ENCODE peak calls at places on chromosomes 5 and 9, in five cellular contexts. G is lower leg skin, K is caudate nucleus, J is tibial nerve, N is A172. V is an unnamed sample.
A peak's percentile ranks its signal among the peaks of the same experiment; 100 is the strongest.

GRCh38 chr5:153704110-153704509 is 213.6 kb downstream of the GRIA1 start:
- DNase-seq in J (no peak), N (no peak), G (no peak), K (no peak), V (no peak)

GRCh38 chr9:97518909-97519307 is 17.4 kb downstream of the TMOD1 start:
- DNase-seq in J (peak; percentile 33), K (no peak), G (peak; percentile 35), N (peak; percentile 98), V (no peak)

GRCh38 chr5:116360008-116360853 is 214.4 kb downstream of the SEMA6A start:
- DNase-seq in N (no peak), J (no peak), K (peak; percentile 46), G (no peak), V (no peak)

GRCh38 chr9:89484475-89485404 is 13.2 kb downstream of the SEMA4D start:
- DNase-seq in G (no peak), K (no peak), N (no peak), J (no peak), V (no peak)

GRCh38 chr5:135878156-135878620 is 17.5 kb downstream of the IL9 start:
- DNase-seq in K (no peak), N (no peak), G (no peak), J (no peak), V (no peak)

GRCh38 chr5:172442592-172442991 is 11.7 kb downstream of the SH3PXD2B start:
- DNase-seq in J (no peak), K (no peak), G (no peak), N (no peak), V (no peak)

GRCh38 chr9:117164512-117164911 is 250.3 kb downstream of the ASTN2 start:
- DNase-seq in G (no peak), N (no peak), J (no peak), K (no peak), V (no peak)

GRCh38 chr5:169945831-169946261 is 34.4 kb downstream of the INSYN2B start:
- DNase-seq in K (peak; percentile 73), N (peak; percentile 32), J (peak; percentile 8), G (peak; percentile 23), V (no peak)

GRCh38 chr9:116951588-116952433 is 264.7 kb downstream of the TRIM32 start:
- DNase-seq in J (no peak), G (no peak), N (peak; percentile 27), K (no peak), V (no peak)

GRCh38 chr5:101675510-101675909 is 620.6 kb downstream of the SLCO4C1 start:
- DNase-seq in G (no peak), K (no peak), N (no peak), J (no peak), V (no peak)

GRCh38 chr5:168423478-168423877 is 62.8 kb upstream of the RARS1 start:
- DNase-seq in J (no peak), G (no peak), K (no peak), N (no peak), V (no peak)

GRCh38 chr9:85716031-85716877 is 25.5 kb downstream of the AGTPBP1 start:
- DNase-seq in N (no peak), K (no peak), J (no peak), G (no peak), V (no peak)

GRCh38 chr9:131395027-131395744 is 1.3 kb downstream of the PRRC2B start:
- DNase-seq in J (no peak), G (peak; percentile 72), N (no peak), K (no peak), V (peak; percentile 89)

GRCh38 chr5:65766159-65766558 is 44.2 kb downstream of the NLN start:
- DNase-seq in J (no peak), K (no peak), N (no peak), G (no peak), V (no peak)

GRCh38 chr5:142298789-142299188 is 26.0 kb downstream of the SPRY4 start:
- DNase-seq in J (no peak), N (no peak), G (no peak), K (no peak), V (no peak)

GRCh38 chr9:105138306-105138801 is 106.1 kb upstream of the SLC44A1 start:
- DNase-seq in N (no peak), J (peak; percentile 52), G (no peak), K (peak; percentile 13), V (no peak)

GRCh38 chr9:81113408-81114124 is 575.8 kb downstream of the TLE1 start:
- DNase-seq in K (no peak), G (no peak), J (no peak), N (no peak), V (no peak)

GRCh38 chr9:98255064-98255577 is 328 bp downstream of the TBC1D2 start:
- DNase-seq in J (no peak), G (no peak), K (peak; percentile 27), N (peak; percentile 70), V (no peak)

GRCh38 chr9:126127591-126127990 is 199.0 kb upstream of the MVB12B start:
- DNase-seq in J (no peak), N (no peak), K (no peak), G (peak; percentile 3), V (no peak)

GRCh38 chr5:14872070-14872989 is 752 bp upstream of the ANKH start:
- DNase-seq in N (peak; percentile 57), J (peak; percentile 70), G (peak; percentile 64), K (peak; percentile 35), V (peak; percentile 80)

GRCh38 chr5:6713274-6714181 is at the start of gene TENT4A:
- DNase-seq in G (no peak), K (no peak), J (no peak), N (no peak), V (peak; percentile 51)

GRCh38 chr5:73940026-73940425 is 314.0 kb downstream of the ARHGEF28 start:
- DNase-seq in J (no peak), K (no peak), N (no peak), G (no peak), V (no peak)